ENCODE peak calls at places on chromosomes 5 and 9, in nine cellular contexts. Q, K, G, T, P, S, W, L and F are unnamed samples.

GRCh38 chr5:139644001-139644456 is 4.1 kb upstream of the CXXC5 start:
- DNase-seq in T (peak; percentile 63), K (no peak), W (peak; percentile 43), L (no peak), P (no peak), G (no peak), S (no peak), Q (no peak), F (no peak)

GRCh38 chr5:89313044-89313443 is 430.1 kb upstream of the MEF2C start:
- DNase-seq in K (peak; percentile 84), T (no peak), G (no peak), S (peak; percentile 85), Q (peak; percentile 88), W (no peak), P (no peak), L (no peak), F (peak; percentile 80)

GRCh38 chr5:174837919-174838902 is 113.8 kb downstream of the MSX2 start:
- DNase-seq in L (no peak), K (peak; percentile 23), T (peak; percentile 82), G (peak; percentile 80), S (peak; percentile 14), Q (peak; percentile 86), W (peak; percentile 82), P (no peak), F (no peak)

GRCh38 chr9:81690251-81690851 is 1.0 kb upstream of the TLE1 start:
- DNase-seq in L (peak; percentile 27), G (peak; percentile 79), W (peak; percentile 80), P (no peak), T (peak; percentile 81), Q (no peak), S (no peak), K (no peak), F (no peak)

GRCh38 chr5:140145818-140146522 is 20.2 kb downstream of the IGIP start:
- DNase-seq in Q (peak; percentile 76), L (peak; percentile 82), G (peak; percentile 80), S (peak; percentile 10), P (peak; percentile 83), T (peak; percentile 85), W (peak; percentile 88), K (peak; percentile 60), F (peak; percentile 62)

GRCh38 chr9:132716007-132716406 is 45.7 kb downstream of the GTF3C4 start:
- DNase-seq in P (no peak), T (no peak), K (no peak), L (no peak), G (no peak), S (no peak), Q (no peak), W (no peak), F (no peak)

GRCh38 chr5:43889238-43889637 is 286.3 kb downstream of the NNT start:
- DNase-seq in S (no peak), K (no peak), L (no peak), Q (peak; percentile 10), P (no peak), W (no peak), G (no peak), T (no peak), F (no peak)

GRCh38 chr9:97633859-97634485 is 351 bp downstream of the NCBP1 start:
- DNase-seq in P (no peak), K (no peak), Q (no peak), L (no peak), W (no peak), T (no peak), S (no peak), G (peak; percentile 31), F (no peak)

GRCh38 chr5:178854284-178854683 is 5.5 kb upstream of the ZNF354B start:
- DNase-seq in G (no peak), W (no peak), P (no peak), T (no peak), L (no peak), S (no peak), Q (no peak), K (no peak), F (no peak)

GRCh38 chr9:33739407-33739806 is 56.0 kb upstream of the PRSS3 start:
- DNase-seq in W (no peak), K (no peak), Q (no peak), P (no peak), G (no peak), S (no peak), L (no peak), T (no peak), F (no peak)

GRCh38 chr5:138668451-138668850 is 84.8 kb upstream of the CTNNA1 start:
- DNase-seq in L (peak; percentile 55), S (no peak), Q (no peak), T (no peak), W (no peak), G (no peak), P (no peak), K (no peak), F (no peak)

GRCh38 chr9:91423785-91424402 is at the start of gene NFIL3:
- DNase-seq in T (peak; percentile 93), W (peak; percentile 88), Q (peak; percentile 84), L (peak; percentile 87), S (no peak), P (peak; percentile 93), G (peak; percentile 77), K (peak; percentile 77), F (peak; percentile 72)

GRCh38 chr5:152332696-152333095 is 72.4 kb downstream of the NMUR2 start:
- DNase-seq in G (no peak), S (no peak), T (no peak), P (no peak), W (no peak), L (no peak), K (no peak), Q (no peak), F (no peak)

GRCh38 chr5:104412649-104413240 is 850.2 kb upstream of the NUDT12 start:
- DNase-seq in L (no peak), Q (peak; percentile 2), G (peak; percentile 77), T (no peak), S (peak; percentile 9), W (peak; percentile 83), P (peak; percentile 9), K (peak; percentile 46), F (no peak)

GRCh38 chr5:159424123-159424522 is 93.8 kb upstream of the IL12B start:
- DNase-seq in L (no peak), W (no peak), G (no peak), Q (no peak), K (no peak), T (no peak), S (no peak), P (no peak), F (no peak)

GRCh38 chr9:36632892-36633291 is 60.2 kb downstream of the MELK start:
- DNase-seq in P (peak; percentile 33), K (peak; percentile 52), G (peak; percentile 58), Q (peak; percentile 25), W (no peak), T (no peak), S (peak; percentile 9), L (no peak), F (peak; percentile 23)

GRCh38 chr5:308672-309271 is 12.7 kb upstream of the AHRR start:
- DNase-seq in W (no peak), P (no peak), L (no peak), G (peak; percentile 37), Q (no peak), K (peak; percentile 34), T (no peak), S (peak; percentile 50), F (peak; percentile 23)
- TF ChIP-seq CTCF in W (peak; percentile 65), P (no peak), L (no peak), G (peak; percentile 35), Q (peak; percentile 49), K (peak; percentile 43), T (no peak), S (no peak), F (peak; percentile 66)

GRCh38 chr5:154871732-154872131 is 13.3 kb downstream of the CNOT8 start:
- DNase-seq in S (no peak), G (no peak), Q (no peak), W (no peak), K (no peak), L (no peak), T (no peak), P (no peak), F (no peak)

GRCh38 chr5:154865466-154866184 is 7.2 kb downstream of the CNOT8 start:
- DNase-seq in K (no peak), G (no peak), W (no peak), L (no peak), S (no peak), Q (no peak), T (no peak), P (no peak), F (no peak)

GRCh38 chr5:154873791-154874331 is 15.4 kb downstream of the CNOT8 start:
- DNase-seq in K (no peak), P (no peak), L (no peak), S (no peak), Q (no peak), G (no peak), T (no peak), W (peak; percentile 20), F (no peak)

GRCh38 chr5:154866841-154867240 is 8.4 kb downstream of the CNOT8 start:
- DNase-seq in S (no peak), L (no peak), K (no peak), W (no peak), P (no peak), G (no peak), Q (no peak), T (no peak), F (no peak)

GRCh38 chr5:154868702-154869101 is 10.3 kb downstream of the CNOT8 start:
- DNase-seq in L (no peak), G (peak; percentile 69), K (peak; percentile 25), P (no peak), W (peak; percentile 82), S (no peak), Q (no peak), T (no peak), F (peak; percentile 13)
- TF ChIP-seq CTCF in L (peak; percentile 19), G (peak; percentile 45), K (peak; percentile 37), P (no peak), W (peak; percentile 69), S (no peak), Q (peak; percentile 8), T (no peak), F (peak; percentile 36)

GRCh38 chr5:134466241-134467069 is 54.8 kb upstream of the CDKN2AIPNL start:
- DNase-seq in G (peak; percentile 90), P (peak; percentile 69), W (peak; percentile 95), Q (peak; percentile 93), T (peak; percentile 99), S (peak; percentile 66), L (peak; percentile 99), K (peak; percentile 96), F (peak; percentile 72)
- TF ChIP-seq CTCF in G (no peak), P (no peak), W (no peak), Q (no peak), T (no peak), S (no peak), L (no peak), K (no peak), F (no peak)

DNA sequence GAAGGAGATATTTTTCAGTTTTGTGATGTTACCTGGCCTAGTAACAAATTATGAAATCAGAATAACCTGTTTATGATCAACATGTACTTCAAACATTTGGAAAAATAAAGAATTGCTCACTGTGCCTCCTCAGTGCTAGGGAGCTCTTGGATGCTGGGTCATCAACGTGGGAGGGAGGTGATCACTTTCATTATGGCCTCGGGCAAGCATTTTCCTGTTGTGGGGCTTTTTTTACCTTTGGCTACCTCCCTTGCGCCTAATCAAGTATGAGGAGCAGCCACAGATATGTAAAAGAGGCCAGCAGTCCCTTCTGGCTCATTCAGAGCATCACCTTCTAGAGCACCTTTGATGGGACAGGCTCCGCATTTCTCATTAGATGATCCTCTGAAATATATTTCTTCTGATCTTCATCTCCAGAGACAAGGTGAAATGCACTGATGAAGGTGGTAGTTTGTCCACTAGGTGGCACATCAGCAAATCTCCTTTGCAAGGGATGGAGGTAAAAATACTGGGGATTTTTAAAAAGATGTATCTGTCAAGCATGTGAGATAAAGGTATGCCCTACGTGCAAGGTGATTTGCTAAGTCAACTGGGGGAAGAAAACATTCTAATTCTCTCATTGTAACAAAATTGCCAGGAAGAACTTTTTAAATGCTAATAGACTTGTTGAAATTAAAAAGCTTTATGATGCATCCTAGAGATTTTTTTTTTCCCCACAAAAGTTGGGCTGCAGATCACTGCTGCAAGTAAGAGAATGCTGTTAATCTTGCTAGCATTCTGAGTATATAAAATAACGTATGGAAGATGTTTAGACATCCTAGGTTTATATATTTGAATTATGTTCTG is 218.2 kb downstream of the MAST4 start:
- DNase-seq in L (no peak), T (no peak), K (peak; percentile 55), G (peak; percentile 77), S (no peak), W (peak; percentile 76), P (peak; percentile 59), Q (peak; percentile 26), F (peak; percentile 57)
- TF ChIP-seq CTCF in L (peak; percentile 82), T (peak; percentile 72), K (peak; percentile 78), G (peak; percentile 90), S (peak; percentile 70), W (peak; percentile 92), P (peak; percentile 64), Q (peak; percentile 73), F (peak; percentile 92)